ENCODE peak calls at places on chromosome 21, in five cellular contexts. D is fibroblast of lung, H is psoas muscle, E is OCI-LY7, L is left ventricle myocardium inferior. V is an unnamed sample.
A peak's percentile ranks its signal among the peaks of the same experiment; 100 is the strongest.

GRCh38 chr21:46151989-46152938 is 3.1 kb downstream of the FTCD start:
- DNase-seq in D (no peak), H (no peak), E (no peak), L (no peak), V (no peak)

GRCh38 chr21:25313891-25314646 is 293.2 kb downstream of the MRPL39 start:
- DNase-seq in D (peak; percentile 70), H (no peak), E (no peak), L (no peak), V (peak; percentile 4)

GRCh38 chr21:42658320-42659105 is 5.1 kb downstream of the PDE9A start:
- DNase-seq in D (no peak), H (peak; percentile 15), E (peak; percentile 74), L (no peak), V (no peak)

GRCh38 chr21:31724552-31724951 is 7.4 kb downstream of the SCAF4 start:
- DNase-seq in D (no peak), H (no peak), E (no peak), L (no peak), V (no peak)

GRCh38 chr21:31316488-31317169 is 27.4 kb downstream of the TIAM1 start:
- DNase-seq in D (no peak), H (no peak), E (no peak), L (no peak), V (peak; percentile 41)

GRCh38 chr21:25709684-25710265 is 24.9 kb downstream of the ATP5PF start:
- DNase-seq in D (no peak), H (no peak), E (no peak), L (no peak), V (no peak)

GRCh38 chr21:23811802-23812201 is 1795.5 kb downstream of the MRPL39 start:
- DNase-seq in D (no peak), H (no peak), E (no peak), L (no peak), V (no peak)

GRCh38 chr21:46439906-46440305 is 18.8 kb upstream of the DIP2A start:
- DNase-seq in D (no peak), H (peak; percentile 49), E (no peak), L (no peak), V (no peak)

GRCh38 chr21:26845750-26846035 is 484 bp upstream of the ADAMTS1 start:
- DNase-seq in D (no peak), H (no peak), E (no peak), L (no peak), V (peak; percentile 15)

GRCh38 chr21:31447477-31447876 is 103.4 kb upstream of the TIAM1 start:
- DNase-seq in D (no peak), H (no peak), E (no peak), L (no peak), V (no peak)

GRCh38 chr21:14273736-14274538 is 58.0 kb downstream of the RBM11 start:
- DNase-seq in D (no peak), H (peak; percentile 70), E (no peak), L (peak; percentile 65), V (no peak)

GRCh38 chr21:27359141-27359540 is 392.3 kb upstream of the ADAMTS5 start:
- DNase-seq in D (peak; percentile 82), H (no peak), E (no peak), L (no peak), V (no peak)

DNA sequence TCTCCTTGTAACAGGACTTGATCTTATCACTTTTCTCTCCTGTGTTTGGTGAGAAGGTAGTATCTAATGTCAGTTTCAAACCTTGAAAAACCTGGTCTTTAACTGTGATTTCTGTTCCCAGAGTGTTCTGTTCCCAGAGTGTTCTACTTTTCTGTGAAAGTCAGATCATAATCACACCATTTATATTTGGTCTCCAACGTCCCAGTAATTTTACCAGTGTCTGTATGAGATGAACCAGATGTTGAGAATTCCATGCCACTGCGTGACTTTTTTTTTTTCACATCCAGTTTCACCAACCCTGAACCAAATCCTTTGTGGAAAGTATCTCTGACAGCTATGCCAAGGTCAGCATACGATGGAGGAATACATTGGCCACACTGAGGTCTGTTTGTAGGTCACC is 365.2 kb downstream of the USP25 start:
- DNase-seq in D (no peak), H (no peak), E (no peak), L (no peak), V (no peak)
- H3K27ac ChIP-seq in D (no peak overlapping the region), H (no peak overlapping the region), E (no peak overlapping the region), L (no peak overlapping the region), V (no peak overlapping the region)

GRCh38 chr21:37166733-37167132 is 93.7 kb downstream of the TTC3 start:
- DNase-seq in D (no peak), H (no peak), E (peak; percentile 33), L (no peak), V (peak; percentile 7)
- TF ChIP-seq CTCF in D (no peak), H (peak; percentile 32), E (peak; percentile 70), L (peak; percentile 45), V (peak; percentile 9)

DNA sequence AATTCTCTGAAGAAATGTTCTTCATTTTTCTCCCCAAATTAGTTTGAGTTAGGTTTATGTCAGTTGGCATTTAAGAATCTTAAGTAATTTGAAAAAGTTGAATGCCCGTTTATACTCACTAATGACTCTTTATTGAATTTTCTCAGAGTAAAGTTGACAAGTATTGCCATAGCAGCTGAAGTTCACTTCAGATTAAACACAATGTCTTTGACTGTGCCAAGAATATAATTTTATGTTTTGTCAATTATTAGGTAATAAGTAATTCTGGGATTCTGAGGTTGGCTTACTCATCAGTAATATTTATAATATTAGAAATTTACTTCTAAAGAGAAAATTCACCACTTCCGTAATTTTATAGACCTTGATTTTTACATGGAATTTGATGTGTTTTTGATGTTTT is 369.3 kb upstream of the TMPRSS15 start:
- DNase-seq in D (no peak), H (no peak), E (no peak), L (no peak), V (no peak)
- H3K27ac ChIP-seq in D (no peak overlapping the region), H (no peak overlapping the region), E (no peak overlapping the region), L (no peak overlapping the region), V (no peak overlapping the region)

DNA sequence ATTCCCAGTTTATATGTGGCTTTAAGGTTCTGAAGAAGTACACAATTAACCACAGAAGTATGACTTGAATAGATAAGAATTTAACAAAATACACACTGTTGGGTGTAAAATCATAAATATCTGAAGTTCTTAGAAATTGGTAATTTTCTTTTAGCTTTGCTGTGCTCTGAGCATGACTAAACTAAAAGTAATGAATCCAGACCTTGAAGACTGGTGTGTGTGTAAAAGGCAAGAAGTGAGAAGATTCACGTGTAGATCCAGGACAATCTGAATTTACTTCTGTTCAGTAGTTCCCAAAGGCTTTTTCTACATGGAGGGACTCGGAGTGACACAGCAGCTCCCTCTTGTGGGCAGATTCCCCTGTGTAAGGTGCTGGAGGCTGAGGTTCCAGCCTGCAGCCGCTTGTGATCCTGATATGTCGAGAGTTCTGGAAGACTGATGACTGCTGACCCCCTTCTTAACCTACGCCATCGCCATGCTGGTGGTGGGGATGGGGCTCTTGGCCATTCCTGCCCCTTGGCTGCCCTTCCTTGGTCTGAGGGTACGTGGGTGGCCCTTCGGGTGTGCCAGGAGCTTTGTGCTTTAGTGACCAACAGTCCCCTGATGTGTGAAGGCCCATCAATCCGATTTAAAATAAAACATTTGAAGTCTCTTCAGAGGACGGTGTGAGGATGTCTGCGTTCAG is 62.7 kb downstream of the ADARB1 start:
- DNase-seq in D (peak; percentile 89), H (peak; percentile 92), E (peak; percentile 79), L (peak; percentile 84), V (peak; percentile 81)
- TF ChIP-seq CTCF in D (peak; percentile 90), H (peak; percentile 90), E (peak; percentile 94), L (peak; percentile 93), V (peak; percentile 90)

DNA sequence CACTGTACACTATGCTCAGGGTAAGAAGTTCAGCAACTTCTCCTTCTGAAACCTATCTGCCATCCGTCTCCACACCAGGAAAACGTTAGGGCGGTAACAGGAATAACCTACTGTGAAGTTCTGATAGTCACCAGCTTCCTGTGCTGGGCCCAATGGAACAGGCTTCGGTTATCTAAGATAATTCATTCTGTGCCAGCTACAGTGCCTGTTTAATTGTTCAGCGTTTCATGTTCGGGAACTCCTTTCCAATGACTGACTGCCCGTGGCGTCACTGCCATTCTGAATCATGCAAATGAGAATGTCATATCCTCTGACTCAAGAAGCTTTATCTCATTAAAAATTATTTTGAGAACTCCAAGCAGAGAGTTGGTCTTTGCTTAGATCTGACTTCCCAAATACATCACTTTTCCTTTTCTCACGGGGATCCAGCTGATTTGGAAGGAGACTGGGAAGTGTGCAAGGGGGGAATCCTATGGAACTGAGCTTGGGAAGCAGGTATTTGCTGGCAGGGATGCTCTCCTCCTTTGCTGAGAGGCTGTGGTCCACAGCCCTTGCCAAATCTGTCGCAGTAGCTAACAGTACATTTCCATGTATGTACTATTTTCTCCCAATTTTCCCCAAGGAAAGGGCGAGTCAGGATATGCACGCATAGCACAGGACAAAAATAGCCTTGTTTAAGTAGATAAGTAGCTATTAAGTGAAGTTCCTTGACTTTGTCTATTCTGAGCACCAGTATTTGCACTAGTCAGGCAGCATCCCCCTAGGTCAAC is 358.7 kb downstream of the LTN1 start:
- DNase-seq in D (peak; percentile 75), H (peak; percentile 50), E (no peak), L (peak; percentile 29), V (peak; percentile 42)
- H3K27ac ChIP-seq in D (peak overlapping the region; percentile 90), H (peak overlapping the region; percentile 63), E (no peak overlapping the region), L (peak overlapping the region; percentile 83), V (peak overlapping the region; percentile 53)

GRCh38 chr21:21163904-21164303 is 165.7 kb downstream of the NCAM2 start:
- DNase-seq in D (peak; percentile 82), H (no peak), E (peak; percentile 51), L (no peak), V (peak; percentile 23)
- TF ChIP-seq CTCF in D (peak; percentile 44), H (peak; percentile 47), E (peak; percentile 79), L (peak; percentile 64), V (peak; percentile 62)

GRCh38 chr21:35136106-35136505 is 87.0 kb upstream of the RUNX1 start:
- DNase-seq in D (no peak), H (no peak), E (no peak), L (no peak), V (no peak)
- H3K27ac ChIP-seq in D (no peak overlapping the region), H (no peak overlapping the region), E (no peak overlapping the region), L (no peak overlapping the region), V (peak overlapping the region; percentile 65)

DNA sequence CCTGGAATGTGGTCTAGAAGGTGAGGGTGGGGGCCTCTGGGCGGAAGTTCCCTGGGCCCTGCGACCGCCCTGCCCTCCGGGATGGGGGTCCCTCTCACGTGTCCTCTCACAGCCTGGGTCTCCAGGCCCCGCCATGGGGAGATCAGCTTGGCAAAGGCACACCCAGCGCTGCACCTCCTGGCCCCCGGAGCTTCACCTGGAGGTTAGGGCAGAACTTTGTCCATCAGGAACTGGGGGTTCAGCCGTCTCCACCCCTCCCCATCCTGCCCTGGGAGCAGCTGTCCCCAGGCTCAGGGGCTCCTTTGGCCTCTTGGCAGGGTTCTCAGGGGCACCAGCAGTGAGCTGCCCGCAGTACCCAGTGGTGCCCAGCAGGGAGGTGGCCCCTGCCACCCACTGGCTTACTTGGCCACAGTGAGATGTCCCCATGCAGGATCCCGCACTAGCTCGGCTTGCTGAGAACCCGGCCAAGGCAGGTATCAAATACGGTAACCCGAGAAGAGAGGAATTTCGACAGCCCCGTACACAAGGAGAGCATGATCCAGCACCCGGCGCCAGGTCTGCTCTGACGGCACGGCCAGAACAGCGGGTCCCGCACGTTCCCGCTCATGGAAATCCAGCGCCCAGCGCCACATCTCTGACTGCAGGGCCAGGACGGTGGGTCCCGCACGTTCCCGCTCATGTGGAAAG is 36.7 kb downstream of the RRP1 start:
- DNase-seq in D (no peak), H (peak; percentile 88), E (no peak), L (no peak), V (no peak)
- TF ChIP-seq CTCF in D (peak; percentile 7), H (peak; percentile 26), E (no peak), L (peak; percentile 34), V (peak; percentile 7)

V was measured in RWPE1.